ENCODE peak calls at places on chromosomes 11 and 22, in six cellular contexts. U is IMR-90; E is CD8-positive, alpha-beta T cell; O is uterus; I is pancreas; S is keratinocyte. Z is an unnamed sample.

GRCh38 chr11:20110908-20111669 is 49.2 kb downstream of the DBX1 start:
- DNase-seq in O (no peak), U (peak; percentile 85), I (no peak), E (peak; percentile 59), S (peak; percentile 79), Z (peak; percentile 26)

GRCh38 chr11:75969626-75970308 is 154.8 kb downstream of the UVRAG start:
- DNase-seq in S (peak; percentile 1), E (no peak), I (no peak), O (no peak), U (peak; percentile 84), Z (no peak)

GRCh38 chr11:45147871-45148270 is 1.4 kb downstream of the PRDM11 start:
- DNase-seq in E (no peak), I (no peak), O (no peak), S (no peak), U (no peak), Z (no peak)

GRCh38 chr11:5367461-5368074 is 16.0 kb upstream of the OR51M1 start:
- DNase-seq in O (no peak), S (no peak), I (no peak), E (no peak), U (peak; percentile 93), Z (no peak)

GRCh38 chr22:26800858-26801257 is 143.5 kb downstream of the MIAT start:
- DNase-seq in S (no peak), E (no peak), O (no peak), I (no peak), U (peak; percentile 76), Z (no peak)

GRCh38 chr22:49749885-49750510 is 77.7 kb downstream of the BRD1 start:
- DNase-seq in O (no peak), E (peak; percentile 41), U (no peak), I (no peak), S (no peak), Z (no peak)

GRCh38 chr11:110356769-110357671 is 60.6 kb upstream of the RDX start:
- DNase-seq in S (no peak), E (no peak), I (no peak), U (peak; percentile 29), O (no peak), Z (no peak)

GRCh38 chr11:105573091-105573490 is 36.8 kb upstream of the GRIA4 start:
- DNase-seq in E (no peak), U (peak; percentile 41), O (no peak), I (no peak), S (no peak), Z (no peak)

GRCh38 chr11:117180661-117181585 is 2.4 kb downstream of the SIDT2 start:
- DNase-seq in E (peak; percentile 51), I (peak; percentile 83), O (peak; percentile 73), U (peak; percentile 70), S (peak; percentile 32), Z (peak; percentile 49)

GRCh38 chr22:19260194-19260593 is 31.3 kb downstream of the CLTCL1 start:
- DNase-seq in E (no peak), S (no peak), I (no peak), O (no peak), U (no peak), Z (no peak)

GRCh38 chr11:128555606-128556005 is 31.8 kb downstream of the ETS1 start:
- DNase-seq in I (no peak), S (no peak), U (no peak), O (no peak), E (no peak), Z (no peak)

GRCh38 chr11:113637636-113638035 is 68.5 kb downstream of the TMPRSS5 start:
- DNase-seq in O (no peak), I (no peak), S (no peak), E (no peak), U (no peak), Z (no peak)

GRCh38 chr11:43646767-43647166 is 33.8 kb upstream of the HSD17B12 start:
- DNase-seq in E (no peak), I (no peak), O (no peak), U (no peak), S (no peak), Z (no peak)

GRCh38 chr11:57482782-57483569 is 22.6 kb downstream of the RTN4RL2 start:
- DNase-seq in U (peak; percentile 21), O (no peak), S (no peak), I (no peak), E (peak; percentile 71), Z (peak; percentile 70)

GRCh38 chr11:43547900-43548381 is 132.6 kb upstream of the HSD17B12 start:
- DNase-seq in E (no peak), S (no peak), O (peak; percentile 64), U (no peak), I (peak; percentile 66), Z (no peak)

GRCh38 chr11:121090145-121090721 is 10.8 kb upstream of the TECTA start:
- DNase-seq in I (no peak), S (no peak), O (no peak), E (no peak), U (no peak), Z (no peak)

GRCh38 chr11:74559110-74559933 is 33.1 kb upstream of the POLD3 start:
- DNase-seq in O (no peak), U (peak; percentile 55), S (no peak), E (no peak), I (no peak), Z (no peak)

GRCh38 chr11:284081-285020 is 4.6 kb upstream of the PGGHG start:
- DNase-seq in S (no peak), O (peak; percentile 13), I (peak; percentile 54), E (peak; percentile 48), U (no peak), Z (no peak)

GRCh38 chr22:23369054-23369685 is 188.9 kb downstream of the BCR start:
- DNase-seq in U (no peak), S (no peak), E (peak; percentile 31), I (no peak), O (no peak), Z (no peak)

GRCh38 chr22:23365524-23365923 is 185.2 kb downstream of the BCR start:
- DNase-seq in U (no peak), O (no peak), S (no peak), I (no peak), E (no peak), Z (no peak)

GRCh38 chr22:23365961-23366360 is 185.7 kb downstream of the BCR start:
- DNase-seq in O (no peak), S (no peak), U (no peak), I (no peak), E (peak; percentile 13), Z (no peak)

GRCh38 chr22:23373601-23374000 is 193.3 kb downstream of the BCR start:
- DNase-seq in S (no peak), E (no peak), I (no peak), O (no peak), U (no peak), Z (no peak)

DNA sequence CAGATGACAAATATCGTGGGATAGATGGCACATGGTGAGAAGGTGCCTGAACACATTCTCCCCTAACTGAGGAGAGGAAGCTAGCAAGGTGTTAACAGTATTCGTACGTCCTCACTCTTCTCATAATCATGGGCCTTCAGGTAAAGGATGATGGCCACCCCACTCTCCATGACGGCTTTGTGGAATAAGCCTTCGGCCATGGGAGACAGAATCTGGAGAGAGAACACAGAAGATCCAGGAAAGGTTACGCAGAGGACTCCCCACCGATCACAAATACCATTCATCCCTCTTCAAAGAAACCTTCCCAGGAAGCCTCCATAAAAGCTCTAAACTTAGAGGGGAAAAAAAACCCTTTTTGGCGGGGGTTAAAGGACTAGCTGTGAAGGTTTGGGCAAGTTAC is 189.9 kb downstream of the BCR start:
- DNase-seq in U (no peak), I (no peak), S (no peak), E (no peak), O (no peak), Z (no peak)
- H3K27me3 ChIP-seq in U (peaks cover 32% of the 10 kb centered on the region), I (no peaks in the 10 kb centered on the region), S (peaks cover 12% of the 10 kb centered on the region), E (no peaks in the 10 kb centered on the region), O (no peaks in the 10 kb centered on the region), Z (peaks cover 1% of the 10 kb centered on the region)

DNA sequence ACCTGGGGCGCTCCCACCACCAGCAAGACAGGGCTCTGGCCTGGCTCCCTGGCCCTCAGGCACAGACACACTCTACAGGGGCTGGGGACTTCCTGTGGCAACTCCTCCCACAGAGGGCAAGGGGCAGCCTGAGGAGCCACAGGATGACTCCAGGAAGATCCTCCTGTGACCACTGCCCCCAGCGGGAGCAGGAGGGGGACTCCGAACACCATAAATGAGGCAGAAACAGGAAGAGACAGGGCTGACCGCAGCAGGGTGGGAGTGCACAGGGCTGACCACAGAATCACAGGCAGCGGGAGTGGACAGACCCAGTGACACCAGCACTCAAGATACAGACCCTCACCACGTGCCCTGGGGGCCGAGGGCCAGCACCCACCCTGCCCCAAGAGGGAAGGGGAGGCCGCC is 10.8 kb downstream of the ARAP1 start:
- DNase-seq in E (no peak), O (no peak), U (no peak), I (peak; percentile 41), S (no peak), Z (peak; percentile 60)
- TF ChIP-seq CTCF in E (no peak), O (no peak), U (no peak), I (no peak), S (no peak), Z (no peak)

GRCh38 chr22:43860831-43861230 is 1.5 kb downstream of the SULT4A1 start:
- DNase-seq in U (no peak), S (no peak), I (peak; percentile 16), E (no peak), O (no peak), Z (no peak)

GRCh38 chr22:43858156-43858895 is 4.0 kb downstream of the SULT4A1 start:
- DNase-seq in I (peak; percentile 23), S (no peak), E (no peak), O (no peak), U (no peak), Z (no peak)

GRCh38 chr22:43860126-43860525 is 2.2 kb downstream of the SULT4A1 start:
- DNase-seq in I (peak; percentile 25), E (no peak), U (no peak), S (no peak), O (no peak), Z (no peak)

GRCh38 chr22:43859176-43859575 is 3.1 kb downstream of the SULT4A1 start:
- DNase-seq in I (peak; percentile 21), S (no peak), U (no peak), E (no peak), O (no peak), Z (no peak)

GRCh38 chr22:43859621-43860020 is 2.7 kb downstream of the SULT4A1 start:
- DNase-seq in I (peak; percentile 21), E (no peak), O (no peak), S (no peak), U (no peak), Z (no peak)
- H3K27me3 ChIP-seq in I (no peaks in the 10 kb centered on the region), E (peaks cover 13% of the 10 kb centered on the region), O (peaks cover 4% of the 10 kb centered on the region), S (peaks cover 38% of the 10 kb centered on the region), U (peaks cover 6% of the 10 kb centered on the region), Z (no peaks in the 10 kb centered on the region)

DNA sequence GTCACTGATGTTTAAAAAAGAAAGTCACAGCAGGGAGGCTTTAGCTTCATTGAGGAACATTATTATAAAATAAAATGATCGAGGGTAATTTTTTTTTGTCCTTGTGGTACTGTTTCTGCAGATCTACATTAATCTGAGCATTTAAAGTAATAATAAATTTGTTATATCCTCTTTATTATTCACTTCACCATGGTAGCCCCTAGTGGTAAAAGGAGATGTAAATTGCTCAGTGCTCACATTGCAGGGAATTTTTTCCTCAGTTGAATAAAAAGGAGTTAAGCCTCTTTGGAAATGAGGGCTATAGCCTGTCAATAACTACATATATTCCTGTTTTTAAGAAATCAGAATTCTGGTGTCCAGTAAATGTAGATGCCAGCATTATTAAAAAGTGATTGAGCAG is 99.7 kb upstream of the VPREB1 start:
- DNase-seq in E (no peak), O (no peak), U (peak; percentile 24), I (no peak), S (no peak), Z (no peak)
- TF ChIP-seq CTCF in E (no peak), O (no peak), U (peak; percentile 41), I (no peak), S (no peak), Z (peak; percentile 8)

Z was measured in GM06990.